ENCODE peak calls at places on chromosomes 3 and 15, in five cellular contexts. T is breast epithelium; O is CD8-positive, alpha-beta T cell; V is neuronal stem cell; S is cardiac fibroblast. F is an unnamed sample.

GRCh38 chr3:24336101-24336500 is 158.5 kb downstream of the THRB start:
- DNase-seq in T (no peak), O (no peak), V (no peak), S (no peak), F (no peak)

GRCh38 chr15:23095796-23096195 is 40.8 kb downstream of the GOLGA6L1 start:
- DNase-seq in T (no peak), O (no peak), V (no peak), S (no peak), F (no peak)

GRCh38 chr3:54344601-54345216 is 222.4 kb downstream of the CACNA2D3 start:
- DNase-seq in T (no peak), O (no peak), V (no peak), S (no peak), F (no peak)

GRCh38 chr3:99965077-99965476 is 147.4 kb downstream of the CMSS1 start:
- DNase-seq in T (no peak), O (no peak), V (no peak), S (peak; percentile 68), F (peak; percentile 87)

GRCh38 chr3:62319570-62320243 is 53.6 kb downstream of the FEZF2 start:
- DNase-seq in T (no peak), O (no peak), V (no peak), S (no peak), F (no peak)

GRCh38 chr15:74134387-74135027 is 4.1 kb downstream of the ISLR2 start:
- DNase-seq in T (no peak), O (no peak), V (peak; percentile 61), S (no peak), F (no peak)

GRCh38 chr15:29871401-29871800 is 49.1 kb upstream of the TJP1 start:
- DNase-seq in T (no peak), O (no peak), V (no peak), S (no peak), F (no peak)

GRCh38 chr15:47718474-47719440 is 1.5 kb downstream of the SEMA6D start:
- DNase-seq in T (no peak), O (no peak), V (no peak), S (peak; percentile 14), F (peak; percentile 18)

GRCh38 chr3:196654691-196655090 is 15.2 kb downstream of the NRROS start:
- DNase-seq in T (no peak), O (no peak), V (no peak), S (peak; percentile 25), F (peak; percentile 19)

GRCh38 chr3:133124511-133124910 is 86.3 kb downstream of the TMEM108 start:
- DNase-seq in T (no peak), O (no peak), V (no peak), S (peak; percentile 22), F (peak; percentile 13)

GRCh38 chr3:58487140-58487886 is 4.6 kb upstream of the KCTD6 start:
- DNase-seq in T (no peak), O (no peak), V (no peak), S (peak; percentile 69), F (peak; percentile 63)

GRCh38 chr3:71415708-71416108 is 167.8 kb downstream of the FOXP1 start:
- DNase-seq in T (no peak), O (no peak), V (no peak), S (no peak), F (no peak)
- H3K4me3 ChIP-seq in T (no peak overlapping the region), O (no peak overlapping the region), V (no peak overlapping the region), S (no peak overlapping the region), F (no peak overlapping the region)

GRCh38 chr15:40872791-40873526 is 1.1 kb downstream of the RHOV start:
- DNase-seq in T (no peak), O (no peak), V (no peak), S (no peak), F (no peak)
- H3K4me3 ChIP-seq in T (no peak overlapping the region), O (peak overlapping the region; percentile 59), V (no peak overlapping the region), S (peak overlapping the region; percentile 51), F (no peak overlapping the region)

DNA sequence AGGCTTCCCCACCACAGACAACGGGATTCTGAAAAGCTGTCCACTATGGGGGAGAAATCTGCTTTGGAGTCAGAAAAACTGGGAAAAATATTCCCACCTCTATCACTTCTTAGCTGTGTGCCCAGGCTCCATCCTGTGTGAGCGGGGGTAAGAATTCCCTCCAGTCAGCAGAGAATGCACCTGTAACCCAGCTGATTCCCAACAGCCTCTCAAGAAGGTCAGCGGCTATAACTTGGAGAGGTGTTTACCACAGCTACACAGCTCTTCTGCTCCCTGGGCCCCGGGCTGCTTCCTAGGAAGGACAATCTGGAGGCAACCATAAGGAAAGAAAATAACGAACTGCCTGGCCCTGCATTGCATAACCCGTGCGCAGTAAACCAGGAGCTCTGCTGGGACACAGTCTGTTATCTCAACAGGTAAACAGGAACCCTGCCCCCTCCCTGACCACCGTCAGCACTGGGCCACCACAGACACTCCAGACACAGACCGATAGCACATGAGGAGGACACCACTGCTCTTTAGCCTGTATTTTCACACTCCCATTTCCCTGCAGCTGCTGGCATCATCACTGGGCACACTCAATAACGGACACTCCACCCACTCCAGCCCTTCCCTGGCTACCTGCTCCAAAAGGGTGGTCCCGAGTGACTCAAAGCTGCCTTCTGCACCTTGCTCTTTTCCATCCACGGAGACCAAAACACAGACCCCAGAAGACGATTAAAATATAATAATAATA is 2.1 kb downstream of the RAB43 start:
- DNase-seq in T (peak; percentile 22), O (peak; percentile 29), V (no peak), S (no peak), F (no peak)
- H3K4me3 ChIP-seq in T (peak overlapping the region; percentile 81), O (peak overlapping the region; percentile 85), V (peak overlapping the region; percentile 72), S (peak overlapping the region; percentile 82), F (peak overlapping the region; percentile 84)

GRCh38 chr3:12835005-12835665 is 6.2 kb downstream of the RPL32 start:
- DNase-seq in T (no peak), O (no peak), V (no peak), S (no peak), F (no peak)

GRCh38 chr3:12841085-12841969 is at the start of gene RPL32:
- DNase-seq in T (peak; percentile 81), O (peak; percentile 84), V (peak; percentile 89), S (peak; percentile 98), F (peak; percentile 98)

GRCh38 chr3:12840591-12841084 is 727 bp downstream of the RPL32 start:
- DNase-seq in T (no peak), O (no peak), V (no peak), S (no peak), F (no peak)

GRCh38 chr3:12837295-12837986 is 3.9 kb downstream of the RPL32 start:
- DNase-seq in T (no peak), O (no peak), V (no peak), S (no peak), F (no peak)

DNA sequence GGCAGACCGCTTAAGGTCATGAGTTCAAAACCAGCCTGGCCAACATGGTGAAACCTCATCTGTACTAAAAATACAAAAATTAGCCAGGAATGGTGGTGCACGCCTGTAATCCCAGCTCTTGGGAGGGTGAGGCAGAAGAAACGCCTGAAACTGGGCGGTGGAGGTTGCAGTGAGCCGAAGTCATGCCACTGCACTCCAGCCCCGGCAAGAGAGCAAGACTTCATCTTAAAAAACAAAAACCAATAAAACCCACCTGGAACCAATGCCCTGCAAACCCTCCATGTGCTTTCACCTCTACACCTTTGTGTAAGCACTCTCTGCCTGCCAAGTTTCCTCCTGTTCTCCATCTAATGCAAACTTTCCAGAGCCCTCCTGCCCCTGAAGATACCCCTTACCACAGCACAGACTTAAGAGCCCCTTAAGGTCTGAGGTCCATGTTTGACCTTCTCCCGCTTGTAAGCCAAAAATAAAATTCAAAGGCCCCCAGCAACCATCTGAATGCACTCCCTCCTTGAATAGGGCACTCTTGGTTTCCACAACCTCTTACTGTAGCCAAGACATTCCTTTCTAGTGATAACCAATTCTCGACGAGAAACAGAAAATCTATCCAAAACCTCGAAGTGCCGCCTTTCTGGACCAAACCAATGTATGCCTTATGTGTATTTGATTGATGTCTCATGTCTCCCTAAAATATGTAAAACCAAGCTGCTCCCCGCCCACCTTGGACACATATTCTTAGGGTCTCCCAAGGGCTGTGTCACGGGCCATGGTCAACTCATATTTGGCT is 3.0 kb downstream of the RPL32 start:
- DNase-seq in T (no peak), O (no peak), V (no peak), S (peak; percentile 31), F (no peak)
- H3K4me3 ChIP-seq in T (no peak overlapping the region), O (no peak overlapping the region), V (no peak overlapping the region), S (peak overlapping the region; percentile 9), F (peak overlapping the region; percentile 14)

DNA sequence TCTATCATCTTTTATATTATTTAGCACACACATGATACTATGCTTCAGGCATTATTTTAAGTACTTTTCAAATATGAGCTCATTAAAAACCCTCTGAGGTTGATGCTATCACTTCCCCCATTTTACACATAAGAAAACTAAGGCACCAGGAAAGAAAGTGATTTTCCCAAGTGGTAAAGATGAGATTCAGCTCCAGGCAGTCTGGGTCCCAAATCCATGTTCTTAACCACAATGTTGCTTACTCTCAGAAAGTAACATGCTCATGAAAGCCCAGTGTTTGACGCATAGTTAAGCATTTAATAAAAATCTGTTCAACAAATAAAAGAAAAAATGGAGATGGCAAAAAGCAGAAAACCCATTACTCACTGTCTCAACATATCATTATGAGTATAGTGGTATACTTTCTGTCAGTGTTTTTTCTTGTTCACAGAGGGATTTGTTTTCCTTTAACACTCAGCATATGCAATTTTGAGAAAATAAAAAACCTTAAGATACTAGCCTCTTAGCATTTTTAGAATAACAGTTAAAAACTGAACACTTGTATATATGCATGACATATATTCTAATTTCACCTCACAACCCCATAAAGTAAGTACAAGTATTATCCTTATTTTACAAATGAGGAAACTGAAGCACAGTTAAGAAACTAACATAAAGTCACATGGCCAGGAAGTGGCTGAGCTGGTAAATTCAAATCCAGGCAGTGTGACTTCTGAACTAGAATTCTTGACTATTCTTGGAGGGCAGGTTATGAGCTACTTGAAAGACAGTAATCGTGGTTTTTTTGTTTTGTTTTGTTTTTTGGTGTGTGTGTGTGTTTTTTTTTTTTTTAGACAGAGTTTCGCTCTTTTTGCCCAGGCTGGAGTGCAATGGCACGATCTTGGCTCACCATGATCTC is 10.4 kb downstream of the PEAK1 start:
- DNase-seq in T (no peak), O (peak; percentile 19), V (no peak), S (peak; percentile 25), F (no peak)
- H3K4me3 ChIP-seq in T (no peak overlapping the region), O (peak overlapping the region; percentile 4), V (no peak overlapping the region), S (no peak overlapping the region), F (no peak overlapping the region)

DNA sequence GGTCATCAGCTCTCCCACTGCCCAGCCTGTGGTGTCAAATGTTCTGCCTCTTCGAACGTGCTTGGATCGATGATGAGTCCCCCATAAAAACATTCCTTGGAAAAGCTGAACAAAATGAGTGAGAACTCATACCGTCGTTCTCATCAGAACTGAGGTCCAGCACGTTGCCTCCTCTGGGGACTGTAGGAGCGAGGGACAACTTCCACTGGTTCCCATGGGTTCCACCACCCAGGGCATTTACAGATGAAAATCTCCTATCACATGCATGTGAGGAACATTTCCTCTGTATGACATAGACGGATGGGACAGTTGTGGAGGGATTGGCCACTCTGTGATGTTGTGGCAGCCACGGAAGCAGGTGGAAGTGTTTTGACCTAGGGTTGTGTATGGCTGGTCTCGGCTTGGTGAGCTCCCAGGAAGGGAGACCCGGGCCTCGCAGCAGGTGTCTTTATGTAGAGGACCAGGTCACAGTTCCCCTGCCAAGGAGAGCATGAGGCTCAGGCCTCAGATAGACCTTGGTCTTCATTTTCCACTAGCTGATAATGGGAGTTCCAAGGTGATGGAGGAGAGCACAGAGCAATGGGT is 113.0 kb downstream of the SNRPN start:
- DNase-seq in T (no peak), O (no peak), V (no peak), S (no peak), F (no peak)
- H3K4me3 ChIP-seq in T (no peak overlapping the region), O (peak overlapping the region; percentile 42), V (no peak overlapping the region), S (no peak overlapping the region), F (no peak overlapping the region)

F was measured in fibroblast of pulmonary artery.